ENCODE peak calls at places on chromosomes 1 and 21, in six cellular contexts. One of them, this sample, is unnamed.
A peak's percentile ranks its signal among the peaks of the same experiment; 100 is the strongest.

GRCh38 chr1:25996966-25997758 is 701 bp downstream of the PAFAH2 start:
- DNase-seq in uterus: peak; percentile 24
- DNase-seq in left lung: no peak
- DNase-seq in A549: no peak
- DNase-seq in right cardiac atrium: no peak
- DNase-seq in stomach: no peak
- DNase-seq in this sample: peak; percentile 93

GRCh38 chr21:25878334-25878733 is 143.6 kb downstream of the GABPA start:
- DNase-seq in uterus: no peak
- DNase-seq in left lung: no peak
- DNase-seq in A549: no peak
- DNase-seq in right cardiac atrium: no peak
- DNase-seq in stomach: no peak
- DNase-seq in this sample: no peak

GRCh38 chr1:47703981-47704596 is 266.2 kb downstream of the FOXD2 start:
- DNase-seq in uterus: no peak
- DNase-seq in left lung: no peak
- DNase-seq in A549: peak; percentile 15
- DNase-seq in right cardiac atrium: no peak
- DNase-seq in stomach: no peak
- DNase-seq in this sample: peak; percentile 75

GRCh38 chr1:169326644-169327316 is 40.8 kb downstream of the NME7 start:
- DNase-seq in uterus: no peak
- DNase-seq in left lung: no peak
- DNase-seq in A549: no peak
- DNase-seq in right cardiac atrium: no peak
- DNase-seq in stomach: no peak
- DNase-seq in this sample: no peak

GRCh38 chr21:42691901-42692559 is 38.6 kb downstream of the PDE9A start:
- DNase-seq in uterus: no peak
- DNase-seq in left lung: no peak
- DNase-seq in A549: no peak
- DNase-seq in right cardiac atrium: no peak
- DNase-seq in stomach: no peak
- DNase-seq in this sample: no peak

GRCh38 chr1:113770031-113770430 is 10.7 kb upstream of the PHTF1 start:
- DNase-seq in uterus: no peak
- DNase-seq in left lung: no peak
- DNase-seq in A549: no peak
- DNase-seq in right cardiac atrium: no peak
- DNase-seq in stomach: no peak
- DNase-seq in this sample: no peak

GRCh38 chr1:210394281-210394798 is 65.6 kb downstream of the HHAT start:
- DNase-seq in uterus: no peak
- DNase-seq in left lung: no peak
- DNase-seq in A549: no peak
- DNase-seq in right cardiac atrium: peak; percentile 78
- DNase-seq in stomach: no peak
- DNase-seq in this sample: peak; percentile 84

GRCh38 chr1:150065184-150065871 is 2.2 kb upstream of the VPS45 start:
- DNase-seq in uterus: no peak
- DNase-seq in left lung: no peak
- DNase-seq in A549: no peak
- DNase-seq in right cardiac atrium: no peak
- DNase-seq in stomach: no peak
- DNase-seq in this sample: peak; percentile 8

GRCh38 chr21:45006536-45007079 is 66.8 kb downstream of the SLX9 start:
- DNase-seq in uterus: no peak
- DNase-seq in left lung: no peak
- DNase-seq in A549: no peak
- DNase-seq in right cardiac atrium: peak; percentile 34
- DNase-seq in stomach: no peak
- DNase-seq in this sample: no peak

GRCh38 chr21:45004059-45004422 is 64.2 kb downstream of the SLX9 start:
- DNase-seq in uterus: peak; percentile 6
- DNase-seq in left lung: no peak
- DNase-seq in A549: no peak
- DNase-seq in right cardiac atrium: no peak
- DNase-seq in stomach: no peak
- DNase-seq in this sample: no peak

GRCh38 chr21:45002381-45003204 is 62.8 kb downstream of the SLX9 start:
- DNase-seq in uterus: peak; percentile 13
- DNase-seq in left lung: no peak
- DNase-seq in A549: no peak
- DNase-seq in right cardiac atrium: peak; percentile 45
- DNase-seq in stomach: no peak
- DNase-seq in this sample: no peak

GRCh38 chr21:45003331-45004058 is 63.7 kb downstream of the SLX9 start:
- DNase-seq in uterus: peak; percentile 11
- DNase-seq in left lung: peak; percentile 25
- DNase-seq in A549: no peak
- DNase-seq in right cardiac atrium: peak; percentile 31
- DNase-seq in stomach: no peak
- DNase-seq in this sample: no peak

DNA sequence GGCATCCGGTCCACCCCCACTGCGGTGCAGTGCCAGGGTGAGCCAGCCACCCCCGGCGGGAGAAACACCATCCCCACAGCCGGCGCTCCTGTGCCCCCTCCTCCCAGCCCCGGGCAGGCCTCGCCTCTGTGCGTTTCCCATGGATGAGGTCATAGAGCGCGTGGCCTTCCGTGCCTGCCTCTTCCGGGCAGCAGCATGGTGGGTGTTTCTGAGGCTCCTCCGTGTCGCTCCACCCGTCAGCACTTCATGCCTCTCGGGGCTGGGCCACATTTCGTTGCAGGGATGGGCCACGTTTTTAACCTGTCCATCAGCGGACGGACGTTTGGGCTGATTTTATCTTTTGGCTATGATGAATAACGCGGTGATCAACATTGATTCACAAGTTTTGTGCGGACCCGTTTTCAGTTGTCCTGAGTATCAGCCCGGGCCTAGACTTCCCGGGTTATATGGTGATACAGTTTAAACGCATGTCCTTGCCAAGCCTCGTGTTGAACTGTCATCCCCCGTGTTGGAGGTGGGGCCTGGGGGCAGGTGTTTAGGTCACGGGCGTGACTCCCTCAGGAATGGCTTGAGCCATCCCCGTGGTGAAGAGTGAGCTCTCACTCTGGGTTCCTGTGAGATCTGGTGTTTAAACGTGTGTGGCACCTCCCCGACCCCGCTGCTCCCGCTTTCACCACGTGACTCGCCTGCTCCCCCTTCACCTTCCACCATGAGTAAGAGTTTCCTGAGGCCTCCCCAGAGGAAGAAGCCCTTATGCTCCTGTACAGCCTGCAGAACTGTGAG is 64.8 kb downstream of the SLX9 start:
- DNase-seq in uterus: peak; percentile 13
- DNase-seq in left lung: peak; percentile 26
- DNase-seq in A549: no peak
- DNase-seq in right cardiac atrium: peak; percentile 30
- DNase-seq in stomach: no peak
- DNase-seq in this sample: no peak
- H3K27ac ChIP-seq in uterus: no peak overlapping the region
- H3K27ac ChIP-seq in left lung: no peak overlapping the region
- H3K27ac ChIP-seq in A549: no peak overlapping the region
- H3K27ac ChIP-seq in right cardiac atrium: no peak overlapping the region
- H3K27ac ChIP-seq in stomach: no peak overlapping the region
- H3K27ac ChIP-seq in this sample: no peak overlapping the region

DNA sequence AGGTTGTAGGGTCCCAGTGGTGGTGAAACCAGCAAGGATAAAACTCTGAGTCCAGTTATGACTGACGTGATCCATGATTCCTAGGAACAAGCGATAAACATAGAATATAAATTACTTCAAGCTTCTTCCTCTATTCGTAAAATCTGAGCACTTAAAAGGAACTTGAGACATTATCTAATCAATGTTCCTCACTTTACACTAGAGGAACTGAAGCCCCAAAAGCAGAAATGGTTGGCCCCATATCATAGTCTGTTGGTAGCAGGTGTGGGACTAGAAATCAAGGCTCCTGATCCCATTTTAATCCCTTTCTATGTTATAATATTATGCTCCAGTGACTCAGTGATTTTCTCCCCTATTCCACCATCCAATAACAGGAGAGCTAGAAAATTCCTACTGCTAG is 21.9 kb upstream of the MNDA start:
- DNase-seq in uterus: no peak
- DNase-seq in left lung: no peak
- DNase-seq in A549: no peak
- DNase-seq in right cardiac atrium: no peak
- DNase-seq in stomach: no peak
- DNase-seq in this sample: no peak
- H3K4me1 ChIP-seq in uterus: no peaks in the 10 kb centered on the region
- H3K4me1 ChIP-seq in left lung: no peaks in the 10 kb centered on the region
- H3K4me1 ChIP-seq in A549: no peaks in the 10 kb centered on the region
- H3K4me1 ChIP-seq in right cardiac atrium: no peaks in the 10 kb centered on the region
- H3K4me1 ChIP-seq in stomach: no peaks in the 10 kb centered on the region
- H3K4me1 ChIP-seq in this sample: no peaks in the 10 kb centered on the region

GRCh38 chr1:11068556-11069232 is 8.9 kb upstream of the SRM start:
- DNase-seq in uterus: no peak
- DNase-seq in left lung: no peak
- DNase-seq in A549: no peak
- DNase-seq in right cardiac atrium: no peak
- DNase-seq in stomach: no peak
- DNase-seq in this sample: no peak
- H3K27ac ChIP-seq in uterus: no peak overlapping the region
- H3K27ac ChIP-seq in left lung: no peak overlapping the region
- H3K27ac ChIP-seq in A549: no peak overlapping the region
- H3K27ac ChIP-seq in right cardiac atrium: no peak overlapping the region
- H3K27ac ChIP-seq in stomach: no peak overlapping the region
- H3K27ac ChIP-seq in this sample: no peak overlapping the region

DNA sequence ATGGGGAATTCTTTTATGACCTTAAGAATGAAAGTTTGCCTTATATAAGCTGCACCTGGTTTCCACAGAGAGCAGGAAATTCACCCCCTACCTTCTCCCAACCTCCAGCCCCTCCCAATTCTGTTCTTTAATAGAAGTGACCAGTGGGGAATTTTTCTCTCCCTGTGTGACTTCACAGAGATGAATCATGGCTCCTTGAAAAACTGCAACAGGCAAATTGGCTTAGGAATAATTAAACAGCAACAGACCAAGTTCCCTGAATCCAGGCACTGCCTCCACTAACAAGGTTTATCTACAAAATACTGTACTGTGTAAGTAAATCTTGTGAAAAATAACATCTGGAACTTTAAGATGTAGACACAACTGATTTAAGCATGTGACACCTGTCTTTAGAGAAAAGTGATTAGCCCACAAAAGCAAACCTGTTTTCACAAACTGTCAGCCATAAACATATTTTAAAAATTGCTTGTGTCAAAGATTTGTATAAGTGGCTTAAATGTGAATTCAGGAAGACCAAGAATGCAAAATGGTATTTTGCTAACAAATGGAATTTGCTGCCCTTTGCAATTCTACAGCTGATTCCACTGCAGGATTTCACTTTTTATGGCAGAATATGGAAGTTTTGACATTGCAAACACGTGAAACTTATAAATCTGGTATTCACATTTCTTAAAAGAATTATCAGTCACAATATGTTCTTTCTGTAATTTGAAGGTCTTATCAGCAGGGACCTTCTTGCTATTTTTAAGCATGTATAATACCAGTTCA is 54.0 kb downstream of the ALG14 start:
- DNase-seq in uterus: no peak
- DNase-seq in left lung: no peak
- DNase-seq in A549: peak; percentile 5
- DNase-seq in right cardiac atrium: no peak
- DNase-seq in stomach: no peak
- DNase-seq in this sample: no peak
- H3K4me1 ChIP-seq in uterus: no peaks in the 10 kb centered on the region
- H3K4me1 ChIP-seq in left lung: peaks cover 24% of the 10 kb centered on the region
- H3K4me1 ChIP-seq in A549: peaks cover 39% of the 10 kb centered on the region
- H3K4me1 ChIP-seq in right cardiac atrium: peaks cover 7% of the 10 kb centered on the region
- H3K4me1 ChIP-seq in stomach: peaks cover 53% of the 10 kb centered on the region
- H3K4me1 ChIP-seq in this sample: peaks cover 36% of the 10 kb centered on the region

DNA sequence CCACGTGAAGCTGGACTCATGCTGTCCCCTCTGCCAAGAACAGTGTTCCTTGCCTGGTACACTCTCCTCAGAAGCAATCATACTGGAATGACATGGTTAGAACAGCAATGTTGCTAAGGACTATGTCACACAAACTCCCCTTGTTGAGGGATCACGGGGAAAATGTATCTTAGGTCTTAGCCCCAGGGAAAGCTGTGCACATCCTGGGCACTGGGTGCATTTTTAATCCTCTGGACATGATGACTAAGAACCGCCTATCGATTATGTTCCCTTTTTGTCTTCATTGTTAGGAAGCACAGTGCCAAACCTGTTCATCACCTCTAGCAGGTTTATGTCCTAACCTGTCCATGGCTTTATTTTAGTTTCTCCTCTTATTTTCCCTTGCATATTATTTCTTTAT is 115.1 kb downstream of the HIVEP3 start:
- DNase-seq in uterus: no peak
- DNase-seq in left lung: no peak
- DNase-seq in A549: no peak
- DNase-seq in right cardiac atrium: no peak
- DNase-seq in stomach: no peak
- DNase-seq in this sample: no peak
- H3K27ac ChIP-seq in uterus: no peak overlapping the region
- H3K27ac ChIP-seq in left lung: peak overlapping the region; percentile 75
- H3K27ac ChIP-seq in A549: no peak overlapping the region
- H3K27ac ChIP-seq in right cardiac atrium: no peak overlapping the region
- H3K27ac ChIP-seq in stomach: no peak overlapping the region
- H3K27ac ChIP-seq in this sample: no peak overlapping the region

DNA sequence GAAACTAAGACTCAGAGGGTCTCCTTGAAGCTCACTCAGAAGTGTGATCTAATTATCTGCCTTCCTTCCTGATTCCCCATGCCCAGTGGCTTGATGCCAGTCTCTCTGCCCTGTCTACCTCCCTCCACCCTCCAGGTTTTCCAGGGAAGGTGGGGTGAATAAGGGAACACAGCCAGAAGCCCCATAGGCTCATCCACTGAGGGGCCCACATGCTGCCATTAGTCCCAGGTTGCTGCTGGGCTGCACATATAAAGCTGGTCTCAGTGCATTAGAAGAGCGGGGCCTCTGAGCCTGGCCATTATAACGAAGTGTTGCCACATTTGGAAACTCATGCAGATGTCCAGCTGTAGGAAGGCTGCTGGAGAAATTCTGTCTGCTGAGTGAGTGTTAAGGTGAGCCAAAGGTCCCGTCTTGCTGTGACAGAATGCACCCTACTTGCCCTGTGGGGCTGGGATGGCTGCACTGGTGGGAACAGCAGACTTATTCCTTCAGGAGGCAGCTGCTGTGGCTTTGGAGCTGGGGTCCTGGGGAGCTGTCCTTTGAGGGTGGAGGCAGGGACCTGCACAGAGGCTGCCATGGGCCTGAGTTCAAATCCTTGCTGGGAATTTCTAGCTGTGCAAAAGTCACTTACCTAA is 2.9 kb downstream of the ADORA1 start:
- DNase-seq in uterus: no peak
- DNase-seq in left lung: no peak
- DNase-seq in A549: no peak
- DNase-seq in right cardiac atrium: no peak
- DNase-seq in stomach: peak; percentile 29
- DNase-seq in this sample: no peak
- H3K4me1 ChIP-seq in uterus: peaks cover 13% of the 10 kb centered on the region
- H3K4me1 ChIP-seq in left lung: peaks cover 36% of the 10 kb centered on the region
- H3K4me1 ChIP-seq in A549: peaks cover 31% of the 10 kb centered on the region
- H3K4me1 ChIP-seq in right cardiac atrium: peaks cover 4% of the 10 kb centered on the region
- H3K4me1 ChIP-seq in stomach: peaks cover 52% of the 10 kb centered on the region
- H3K4me1 ChIP-seq in this sample: peaks cover 39% of the 10 kb centered on the region

DNA sequence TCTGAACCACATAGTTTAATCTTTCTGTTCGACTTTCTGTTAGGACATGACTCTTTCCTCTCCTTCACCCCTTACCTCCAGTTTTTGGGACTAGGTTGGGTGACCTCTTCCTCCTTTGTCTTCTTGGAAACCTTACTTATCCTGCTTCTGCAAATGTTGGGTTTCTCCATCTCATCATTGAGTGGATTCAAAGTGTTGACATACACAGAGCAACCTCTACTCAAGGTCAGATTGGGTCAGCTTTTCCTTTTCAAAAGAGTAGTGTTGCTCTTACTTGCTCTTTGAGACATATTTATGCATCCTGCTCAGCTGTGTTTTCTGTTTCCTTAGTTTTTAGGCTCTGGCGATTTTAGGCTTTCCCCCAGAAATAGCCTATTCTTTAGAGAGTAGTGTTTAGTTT is 3.7 kb downstream of the CAMTA1 start:
- DNase-seq in uterus: no peak
- DNase-seq in left lung: no peak
- DNase-seq in A549: no peak
- DNase-seq in right cardiac atrium: no peak
- DNase-seq in stomach: no peak
- DNase-seq in this sample: no peak
- H3K27ac ChIP-seq in uterus: no peak overlapping the region
- H3K27ac ChIP-seq in left lung: no peak overlapping the region
- H3K27ac ChIP-seq in A549: no peak overlapping the region
- H3K27ac ChIP-seq in right cardiac atrium: no peak overlapping the region
- H3K27ac ChIP-seq in stomach: no peak overlapping the region
- H3K27ac ChIP-seq in this sample: no peak overlapping the region